ENCODE peak calls at places on chromosomes 13 and 19, in seven cellular contexts. L is T-cell; X is SHP77 treated with DMSO at 0.1 percent for 48 hours; N is activated CD4-positive, alpha-beta T cell treated with anti-CD3 and anti-CD28 coated beads, Interleukin-2, amount 50 U/mL, for 1 hour; I is NCI-H1105 treated with DMSO at 0.1 percent for 48 hours; H is A172; G is effector memory CD8-positive, alpha-beta T cell. Q is an unnamed sample.

GRCh38 chr19:49889687-49890348 is 6.9 kb downstream of the IL4I1 start:
- DNase-seq in H (no peak), N (peak), L (peak), X (no peak), I (peak), G (peak), Q (peak)

GRCh38 chr19:17829855-17830566 is 8.7 kb upstream of the INSL3 start:
- DNase-seq in L (no peak), G (no peak), H (peak), X (peak), N (no peak), I (peak), Q (no peak)

GRCh38 chr13:87925006-87925405 is 253.8 kb downstream of the SLITRK5 start:
- DNase-seq in L (no peak), H (no peak), I (no peak), X (no peak), G (no peak), N (no peak), Q (no peak)

GRCh38 chr19:4717191-4717965 is 6.3 kb downstream of the DPP9 start:
- DNase-seq in G (no peak), X (peak), L (no peak), N (no peak), I (no peak), H (peak), Q (no peak)

GRCh38 chr13:103731959-103732358 is 665.7 kb upstream of the SLC10A2 start:
- DNase-seq in G (no peak), L (no peak), X (no peak), N (no peak), H (no peak), I (no peak), Q (no peak)

GRCh38 chr13:111459803-111460547 is 139.5 kb downstream of the TEX29 start:
- DNase-seq in G (no peak), L (no peak), N (no peak), X (no peak), H (no peak), I (no peak), Q (no peak)

GRCh38 chr13:21124853-21125252 is 51.5 kb downstream of the SKA3 start:
- DNase-seq in N (no peak), X (peak), G (no peak), L (no peak), H (peak), I (peak), Q (no peak)

GRCh38 chr13:59538512-59538911 is 625.2 kb downstream of the DIAPH3 start:
- DNase-seq in H (no peak), N (no peak), G (no peak), I (no peak), X (no peak), L (no peak), Q (no peak)

GRCh38 chr13:42266464-42266863 is 5.5 kb upstream of the AKAP11 start:
- DNase-seq in L (no peak), G (no peak), H (peak), X (no peak), N (no peak), I (no peak), Q (no peak)

GRCh38 chr19:39878398-39878797 is 32.2 kb upstream of the FBL start:
- DNase-seq in N (no peak), I (no peak), L (no peak), X (no peak), G (no peak), H (no peak), Q (no peak)

GRCh38 chr19:32651729-32652140 is 23.2 kb downstream of the ANKRD27 start:
- DNase-seq in I (no peak), H (no peak), G (no peak), N (no peak), L (no peak), X (no peak), Q (no peak)

GRCh38 chr13:102198418-102199322 is 203.2 kb downstream of the FGF14 start:
- DNase-seq in H (peak), I (peak), L (no peak), X (no peak), G (no peak), N (no peak), Q (no peak)

GRCh38 chr13:111394211-111394922 is 73.9 kb downstream of the TEX29 start:
- DNase-seq in I (no peak), N (no peak), L (no peak), H (no peak), X (no peak), G (no peak), Q (no peak)

GRCh38 chr19:4624301-4624700 is 15.0 kb upstream of the TNFAIP8L1 start:
- DNase-seq in X (no peak), I (no peak), L (no peak), N (no peak), H (no peak), G (no peak), Q (no peak)

GRCh38 chr13:73913043-73913740 is 221.0 kb downstream of the KLF12 start:
- DNase-seq in G (no peak), H (peak), I (no peak), N (no peak), L (no peak), X (no peak), Q (no peak)

GRCh38 chr19:30340724-30341595 is 31.2 kb upstream of the ZNF536 start:
- DNase-seq in X (no peak), N (no peak), H (no peak), G (no peak), L (no peak), I (no peak), Q (no peak)

GRCh38 chr19:6318772-6319171 is 14.6 kb downstream of the ACER1 start:
- DNase-seq in L (no peak), X (no peak), G (no peak), N (no peak), I (no peak), H (peak), Q (no peak)

GRCh38 chr13:51638497-51638871 is 54.2 kb downstream of the WDFY2 start:
- DNase-seq in L (no peak), H (peak), G (no peak), N (no peak), I (no peak), X (no peak), Q (no peak)